ENCODE peak calls at places on chromosome 15, in nine cellular contexts. G is neural crest cell, X is bronchial epithelial cell, R is lung, K is PC-3, B is tibial artery, F is GM20000, N is DND-41, C is ovary. S is an unnamed sample.

GRCh38 chr15:83973816-83974215 is 261.8 kb upstream of the GOLGA6L4 start:
- DNase-seq in G (no peak), X (peak), R (no peak), K (peak), B (no peak), F (peak), N (no peak), C (no peak), S (peak)

GRCh38 chr15:53203454-53203853 is 413.3 kb upstream of the ONECUT1 start:
- DNase-seq in G (no peak), X (no peak), R (no peak), K (no peak), B (no peak), F (no peak), N (peak), C (no peak), S (no peak)

GRCh38 chr15:48865387-48866079 is 12.4 kb upstream of the EID1 start:
- DNase-seq in G (no peak), X (no peak), R (no peak), K (no peak), B (no peak), F (no peak), N (no peak), C (no peak), S (no peak)

GRCh38 chr15:38130739-38131498 is 121.7 kb upstream of the SPRED1 start:
- DNase-seq in G (no peak), X (peak), R (peak), K (peak), B (peak), F (peak), N (no peak), C (peak), S (no peak)

GRCh38 chr15:29530966-29531365 is 261.3 kb upstream of the NSMCE3 start:
- DNase-seq in G (no peak), X (no peak), R (no peak), K (no peak), B (no peak), F (no peak), N (no peak), C (no peak), S (no peak)

GRCh38 chr15:43249699-43250203 is 17.0 kb downstream of the TGM5 start:
- DNase-seq in G (no peak), X (peak), R (no peak), K (peak), B (no peak), F (peak), N (no peak), C (no peak), S (no peak)

GRCh38 chr15:49458145-49458544 is 35.1 kb downstream of the FGF7 start:
- DNase-seq in G (no peak), X (no peak), R (no peak), K (no peak), B (no peak), F (no peak), N (no peak), C (no peak), S (no peak)

GRCh38 chr15:51185213-51185619 is 90.5 kb upstream of the TNFAIP8L3 start:
- DNase-seq in G (no peak), X (no peak), R (no peak), K (no peak), B (no peak), F (no peak), N (no peak), C (no peak), S (no peak)

GRCh38 chr15:90680371-90680935 is 36.7 kb upstream of the BLM start:
- DNase-seq in G (no peak), X (peak), R (no peak), K (peak), B (peak), F (no peak), N (no peak), C (no peak), S (no peak)

GRCh38 chr15:81024891-81025290 is 24.2 kb downstream of the TLNRD1 start:
- DNase-seq in G (no peak), X (no peak), R (no peak), K (no peak), B (no peak), F (no peak), N (no peak), C (no peak), S (no peak)

GRCh38 chr15:51280838-51281237 is 57.6 kb downstream of the CYP19A1 start:
- DNase-seq in G (no peak), X (no peak), R (no peak), K (no peak), B (no peak), F (no peak), N (no peak), C (no peak), S (no peak)

GRCh38 chr15:64490598-64491259 is 30.4 kb downstream of the ZNF609 start:
- DNase-seq in G (no peak), X (no peak), R (no peak), K (no peak), B (no peak), F (no peak), N (no peak), C (no peak), S (no peak)

GRCh38 chr15:62977952-62978811 is 64.4 kb upstream of the TPM1 start:
- DNase-seq in G (no peak), X (peak), R (no peak), K (no peak), B (no peak), F (no peak), N (no peak), C (no peak), S (no peak)

GRCh38 chr15:38683382-38684242 is 119.0 kb upstream of the RASGRP1 start:
- DNase-seq in G (peak), X (peak), R (peak), K (peak), B (no peak), F (peak), N (peak), C (peak), S (peak)

GRCh38 chr15:98524274-98524673 is 124.1 kb upstream of the IGF1R start:
- DNase-seq in G (no peak), X (no peak), R (no peak), K (no peak), B (no peak), F (no peak), N (no peak), C (no peak), S (no peak)

GRCh38 chr15:17026633-17027032 is 3515.0 kb downstream of the GOLGA6L6 start:
- DNase-seq in G (no peak), X (no peak), R (no peak), K (no peak), B (no peak), F (no peak), N (no peak), C (no peak), S (no peak)

GRCh38 chr15:68700395-68701123 is 120.1 kb downstream of the ANP32A start:
- DNase-seq in G (peak), X (no peak), R (no peak), K (no peak), B (peak), F (no peak), N (no peak), C (peak), S (no peak)

GRCh38 chr15:95988574-95988887 is 342.0 kb upstream of the NR2F2 start:
- DNase-seq in G (peak), X (no peak), R (no peak), K (no peak), B (no peak), F (no peak), N (no peak), C (peak), S (no peak)

GRCh38 chr15:93028111-93028631 is 60.8 kb downstream of the RGMA start:
- DNase-seq in G (no peak), X (no peak), R (no peak), K (no peak), B (no peak), F (no peak), N (peak), C (peak), S (no peak)

GRCh38 chr15:47358876-47359275 is 358.4 kb upstream of the SEMA6D start:
- DNase-seq in G (no peak), X (peak), R (no peak), K (no peak), B (no peak), F (no peak), N (no peak), C (no peak), S (no peak)

GRCh38 chr15:89660556-89660955 is 5.3 kb upstream of the KIF7 start:
- DNase-seq in G (no peak), X (no peak), R (no peak), K (no peak), B (no peak), F (no peak), N (no peak), C (no peak), S (no peak)

GRCh38 chr15:60804986-60805949 is 326.3 kb upstream of the ICE2 start:
- DNase-seq in G (no peak), X (peak), R (no peak), K (peak), B (no peak), F (no peak), N (no peak), C (no peak), S (no peak)

GRCh38 chr15:69783211-69783610 is 314.5 kb downstream of the TLE3 start:
- DNase-seq in G (no peak), X (no peak), R (no peak), K (no peak), B (no peak), F (no peak), N (no peak), C (no peak), S (no peak)

GRCh38 chr15:82314769-82315518 is 34.3 kb downstream of the GOLGA6L10 start:
- DNase-seq in G (no peak), X (no peak), R (no peak), K (no peak), B (no peak), F (no peak), N (no peak), C (no peak), S (no peak)

GRCh38 chr15:41822471-41822870 is 5.4 kb upstream of the JMJD7 start:
- DNase-seq in G (no peak), X (no peak), R (no peak), K (no peak), B (no peak), F (no peak), N (no peak), C (no peak), S (no peak)

GRCh38 chr15:41823502-41823901 is 4.4 kb upstream of the JMJD7 start:
- DNase-seq in G (no peak), X (no peak), R (no peak), K (no peak), B (no peak), F (no peak), N (no peak), C (no peak), S (no peak)

GRCh38 chr15:41821831-41822230 is 6.1 kb upstream of the JMJD7 start:
- DNase-seq in G (no peak), X (no peak), R (no peak), K (no peak), B (no peak), F (no peak), N (no peak), C (no peak), S (no peak)

GRCh38 chr15:41824062-41824745 is 3.7 kb upstream of the JMJD7 start:
- DNase-seq in G (no peak), X (no peak), R (no peak), K (no peak), B (no peak), F (no peak), N (no peak), C (no peak), S (no peak)

DNA sequence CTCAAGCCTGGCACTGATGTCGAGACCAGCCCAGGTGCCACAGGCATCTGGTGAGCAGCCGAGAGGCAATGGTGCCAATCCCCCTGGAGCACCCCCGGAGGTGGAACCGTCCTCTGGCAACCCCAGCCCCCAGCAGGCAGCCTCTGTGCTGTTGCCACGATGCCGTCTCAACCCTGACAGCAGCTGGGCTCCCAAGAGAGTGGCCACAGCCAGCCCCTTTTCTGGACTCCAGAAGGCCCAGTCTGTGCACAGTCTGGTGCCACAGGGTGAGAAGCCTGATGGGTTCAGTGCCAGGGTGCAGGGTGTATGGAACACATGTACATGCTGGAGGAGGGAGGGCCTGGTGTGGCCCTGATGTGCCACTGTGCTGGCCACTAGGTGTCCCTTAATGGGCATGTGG is 4.9 kb upstream of the JMJD7 start:
- DNase-seq in G (no peak), X (no peak), R (no peak), K (no peak), B (no peak), F (no peak), N (no peak), C (no peak), S (no peak)
- TF ChIP-seq CTCF in G (no peak), X (peak), R (no peak), K (peak), B (no peak), F (no peak), N (no peak), C (no peak), S (no peak)

GRCh38 chr15:87959080-87959479 is 297.5 kb downstream of the NTRK3 start:
- DNase-seq in G (no peak), X (no peak), R (no peak), K (no peak), B (no peak), F (no peak), N (no peak), C (no peak), S (no peak)
- TF ChIP-seq CTCF in G (peak), X (no peak), R (no peak), K (no peak), B (no peak), F (no peak), N (no peak), C (no peak), S (no peak)

GRCh38 chr15:78284758-78285157 is 14.7 kb downstream of the SKIC8 start:
- DNase-seq in G (no peak), X (no peak), R (no peak), K (no peak), B (no peak), F (no peak), N (no peak), C (no peak), S (no peak)
- TF ChIP-seq CTCF in G (peak), X (no peak), R (no peak), K (no peak), B (no peak), F (no peak), N (peak), C (no peak), S (no peak)

GRCh38 chr15:40543082-40543481 is 21.8 kb downstream of the CCDC32 start:
- DNase-seq in G (no peak), X (no peak), R (no peak), K (no peak), B (no peak), F (no peak), N (no peak), C (no peak), S (no peak)

GRCh38 chr15:40543631-40544294 is 21.1 kb downstream of the CCDC32 start:
- DNase-seq in G (no peak), X (no peak), R (no peak), K (no peak), B (no peak), F (peak), N (no peak), C (no peak), S (no peak)

GRCh38 chr15:40549894-40550293 is 14.9 kb downstream of the CCDC32 start:
- DNase-seq in G (no peak), X (no peak), R (no peak), K (no peak), B (no peak), F (no peak), N (no peak), C (no peak), S (no peak)

GRCh38 chr15:40550381-40551037 is 14.3 kb downstream of the CCDC32 start:
- DNase-seq in G (no peak), X (no peak), R (no peak), K (no peak), B (no peak), F (peak), N (no peak), C (no peak), S (no peak)

GRCh38 chr15:40545457-40545856 is 19.4 kb downstream of the CCDC32 start:
- DNase-seq in G (no peak), X (no peak), R (no peak), K (no peak), B (no peak), F (no peak), N (no peak), C (no peak), S (no peak)
- TF ChIP-seq CTCF in G (no peak), X (no peak), R (no peak), K (peak), B (no peak), F (no peak), N (peak), C (no peak), S (no peak)

GRCh38 chr15:74541494-74542191 is 623 bp downstream of the ARID3B start:
- DNase-seq in G (peak), X (peak), R (peak), K (peak), B (peak), F (peak), N (peak), C (peak), S (peak)

GRCh38 chr15:74543043-74543422 is 2.0 kb downstream of the ARID3B start:
- DNase-seq in G (no peak), X (no peak), R (no peak), K (no peak), B (no peak), F (no peak), N (no peak), C (no peak), S (no peak)

GRCh38 chr15:74542192-74543042 is 1.4 kb downstream of the ARID3B start:
- DNase-seq in G (no peak), X (peak), R (no peak), K (no peak), B (no peak), F (no peak), N (no peak), C (no peak), S (no peak)

GRCh38 chr15:74545061-74545460 is 4.0 kb downstream of the ARID3B start:
- DNase-seq in G (no peak), X (no peak), R (no peak), K (no peak), B (no peak), F (no peak), N (no peak), C (no peak), S (no peak)

GRCh38 chr15:74543583-74543982 is 2.6 kb downstream of the ARID3B start:
- DNase-seq in G (no peak), X (peak), R (no peak), K (peak), B (no peak), F (no peak), N (peak), C (no peak), S (no peak)
- TF ChIP-seq CTCF in G (peak), X (peak), R (no peak), K (peak), B (no peak), F (peak), N (no peak), C (no peak), S (peak)

DNA sequence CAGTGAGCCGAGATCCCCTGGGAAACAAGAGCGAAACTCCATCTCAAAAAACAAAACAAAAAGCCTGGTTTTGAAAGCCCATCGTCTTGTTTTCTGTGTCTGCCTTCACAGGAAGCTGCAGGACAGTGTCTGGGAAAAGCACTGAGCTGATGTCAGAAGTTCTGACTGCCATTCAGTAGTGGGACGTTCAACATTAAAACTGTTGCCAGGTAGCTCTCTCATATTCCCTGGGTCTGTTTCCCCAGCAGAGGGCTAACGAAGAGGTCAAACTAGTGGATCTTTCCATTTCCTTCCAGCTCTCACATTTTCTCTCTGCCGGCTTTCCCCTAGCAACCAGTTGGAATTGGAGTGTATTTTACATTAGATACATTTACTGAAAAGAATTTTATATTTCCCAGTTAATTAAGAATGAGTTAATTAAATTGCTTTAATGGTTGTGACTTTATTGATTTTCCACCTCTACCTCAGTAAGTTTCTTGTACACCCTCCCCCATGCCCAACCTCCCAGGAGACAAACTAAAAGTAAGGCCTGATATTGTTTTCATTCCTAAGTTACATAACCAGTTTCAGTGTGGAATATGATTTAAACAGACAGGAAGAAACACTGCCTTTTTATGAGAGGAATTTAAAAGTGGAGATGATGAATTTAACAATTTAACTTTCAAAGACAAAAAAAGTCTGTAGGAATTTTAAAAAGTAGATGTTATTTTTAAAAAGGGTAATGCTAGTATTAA is 29.9 kb downstream of the RCN2 start:
- DNase-seq in G (no peak), X (no peak), R (no peak), K (no peak), B (no peak), F (no peak), N (no peak), C (no peak), S (no peak)
- TF ChIP-seq CTCF in G (no peak), X (no peak), R (no peak), K (no peak), B (no peak), F (no peak), N (no peak), C (no peak), S (no peak)

GRCh38 chr15:74460903-74461846 is at the start of gene UBL7:
- DNase-seq in G (peak), X (peak), R (peak), K (peak), B (peak), F (peak), N (peak), C (peak), S (peak)
- TF ChIP-seq CTCF in G (peak), X (peak), R (peak), K (peak), B (no peak), F (no peak), N (peak), C (no peak), S (no peak)

GRCh38 chr15:73246411-73246810 is 122.3 kb downstream of the HCN4 start:
- DNase-seq in G (no peak), X (no peak), R (no peak), K (no peak), B (no peak), F (no peak), N (no peak), C (no peak), S (no peak)

GRCh38 chr15:73239564-73240208 is 129.1 kb downstream of the HCN4 start:
- DNase-seq in G (no peak), X (peak), R (no peak), K (peak), B (no peak), F (no peak), N (no peak), C (no peak), S (no peak)

GRCh38 chr15:73240864-73241499 is 127.8 kb downstream of the HCN4 start:
- DNase-seq in G (peak), X (peak), R (peak), K (peak), B (peak), F (peak), N (peak), C (peak), S (peak)

GRCh38 chr15:73246898-73247297 is 121.9 kb downstream of the HCN4 start:
- DNase-seq in G (no peak), X (no peak), R (no peak), K (no peak), B (no peak), F (no peak), N (no peak), C (no peak), S (no peak)

DNA sequence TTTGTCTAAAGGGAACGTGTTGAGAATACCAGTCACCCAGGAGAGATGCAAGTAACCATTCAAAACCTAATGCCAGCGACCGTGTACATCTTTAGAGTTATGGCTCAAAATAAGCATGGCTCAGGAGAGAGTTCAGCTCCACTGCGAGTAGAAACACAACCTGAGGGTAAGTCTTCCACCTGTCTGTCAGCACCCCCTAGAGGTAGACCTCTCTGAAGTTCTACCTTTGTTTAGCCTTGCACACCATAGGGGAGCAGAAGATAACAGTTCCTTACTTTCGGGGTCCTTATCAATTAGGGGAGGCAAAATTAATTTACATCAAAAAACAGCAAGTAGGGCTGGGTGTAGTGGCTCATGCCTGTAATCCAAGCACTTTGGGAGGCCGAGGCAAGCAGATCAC is 124.4 kb downstream of the HCN4 start:
- DNase-seq in G (no peak), X (peak), R (no peak), K (peak), B (no peak), F (peak), N (peak), C (no peak), S (peak)
- TF ChIP-seq CTCF in G (peak), X (peak), R (no peak), K (peak), B (no peak), F (peak), N (peak), C (no peak), S (peak)